ENCODE peak calls at places on chromosome 4, in seven cellular contexts. E, M, T, U, P, B and C are unnamed samples. For H3K4me1, the result is how much of the 10 kb centered on the place peaks cover.

GRCh38 chr4:15455290-15455689 is 14.4 kb upstream of the CC2D2A start:
- DNase-seq in M (no peak), B (no peak), U (peak), P (peak), T (peak), E (no peak), C (no peak)

GRCh38 chr4:106056914-106057313 is 161.6 kb downstream of the NPNT start:
- DNase-seq in E (peak), T (no peak), P (no peak), M (peak), B (no peak), U (no peak), C (no peak)

GRCh38 chr4:7256989-7257810 is 64.9 kb downstream of the SORCS2 start:
- DNase-seq in T (no peak), M (no peak), U (no peak), E (no peak), P (no peak), B (no peak), C (no peak)

GRCh38 chr4:40702137-40702799 is 47.5 kb upstream of the NSUN7 start:
- DNase-seq in T (no peak), P (no peak), M (no peak), B (no peak), E (no peak), U (peak), C (no peak)

GRCh38 chr4:40369437-40370278 is 34.5 kb downstream of the CHRNA9 start:
- DNase-seq in M (no peak), T (no peak), B (no peak), P (no peak), E (no peak), U (no peak), C (no peak)

GRCh38 chr4:67036791-67037190 is 508.5 kb downstream of the CENPC start:
- DNase-seq in T (no peak), B (no peak), E (no peak), U (no peak), P (no peak), M (no peak), C (no peak)

GRCh38 chr4:53895137-53895536 is 169.3 kb downstream of the CHIC2 start:
- DNase-seq in P (no peak), B (no peak), T (no peak), U (no peak), M (no peak), E (no peak), C (no peak)

GRCh38 chr4:79209822-79210635 is 115.8 kb downstream of the NAA11 start:
- DNase-seq in P (no peak), U (peak), T (no peak), E (no peak), M (peak), B (no peak), C (peak)

GRCh38 chr4:182874946-182875345 is 42.2 kb downstream of the DCTD start:
- DNase-seq in U (no peak), P (no peak), T (no peak), B (no peak), M (no peak), E (no peak), C (no peak)

GRCh38 chr4:78566834-78567501 is 15.4 kb downstream of the ANXA3 start:
- DNase-seq in T (no peak), E (no peak), B (no peak), P (no peak), M (no peak), U (no peak), C (no peak)

GRCh38 chr4:82648356-82648755 is 86.6 kb upstream of the TMEM150C start:
- DNase-seq in U (no peak), M (no peak), P (no peak), B (no peak), T (peak), E (no peak), C (no peak)

GRCh38 chr4:122588453-122589238 is 32.2 kb downstream of the IL21 start:
- DNase-seq in E (no peak), M (no peak), P (peak), B (no peak), T (peak), U (no peak), C (no peak)

GRCh38 chr4:135032670-135033069 is 831.1 kb upstream of the PABPC4L start:
- DNase-seq in P (no peak), E (no peak), B (no peak), T (no peak), U (no peak), M (peak), C (no peak)

GRCh38 chr4:3318561-3319021 is 25.8 kb downstream of the RGS12 start:
- DNase-seq in U (no peak), M (peak), B (peak), P (no peak), T (no peak), E (no peak), C (peak)

GRCh38 chr4:146029939-146030710 is 91.5 kb upstream of the ZNF827 start:
- DNase-seq in T (no peak), E (no peak), U (peak), M (peak), B (no peak), P (no peak), C (peak)

GRCh38 chr4:68895561-68896198 is 55.9 kb downstream of the UGT2A3 start:
- DNase-seq in M (no peak), P (no peak), E (no peak), T (no peak), B (no peak), U (no peak), C (no peak)

GRCh38 chr4:11954093-11954492 is 525.4 kb upstream of the HS3ST1 start:
- DNase-seq in M (peak), U (peak), E (peak), T (no peak), P (no peak), B (no peak), C (no peak)

GRCh38 chr4:4477391-4477790 is 64.5 kb downstream of the STX18 start:
- DNase-seq in U (no peak), M (no peak), P (no peak), B (no peak), E (no peak), T (no peak), C (no peak)

GRCh38 chr4:127261476-127261875 is 371.3 kb upstream of the INTU start:
- DNase-seq in P (no peak), M (no peak), E (no peak), T (no peak), U (no peak), B (no peak), C (no peak)

DNA sequence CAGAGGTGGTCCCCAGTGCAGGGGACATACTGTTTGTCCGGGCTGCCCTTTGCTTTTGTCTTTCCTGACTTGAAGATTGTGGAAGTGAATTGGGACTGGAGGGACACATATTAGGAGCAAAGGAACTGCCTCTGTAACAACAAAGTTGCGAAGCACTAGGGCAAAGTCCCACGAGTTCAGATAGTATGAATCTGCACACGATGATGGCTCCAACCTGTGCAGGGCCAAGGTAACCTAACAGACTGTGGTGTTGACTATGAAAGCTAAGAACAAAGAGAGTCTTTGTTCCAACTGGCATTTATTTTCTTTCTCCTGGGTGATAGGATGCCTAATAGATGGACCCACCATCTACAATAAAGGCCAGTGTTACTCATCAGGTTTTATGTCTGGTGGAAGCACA is 71.8 kb downstream of the TMA16 start:
- DNase-seq in B (no peak), T (no peak), E (no peak), P (no peak), M (no peak), U (no peak), C (no peak)
- H3K4me1 ChIP-seq in B (under half), T (under half), E (under half), P (under half), M (under half), U (under half), C (under half)

GRCh38 chr4:84916233-84916632 is 50.3 kb downstream of the WDFY3 start:
- DNase-seq in E (no peak), B (no peak), M (peak), T (no peak), U (no peak), P (peak), C (no peak)
- H2AK5ac ChIP-seq in E (no peak), B (no peak), M (no peak), T (no peak), U (no peak), P (no peak), C (no peak)

DNA sequence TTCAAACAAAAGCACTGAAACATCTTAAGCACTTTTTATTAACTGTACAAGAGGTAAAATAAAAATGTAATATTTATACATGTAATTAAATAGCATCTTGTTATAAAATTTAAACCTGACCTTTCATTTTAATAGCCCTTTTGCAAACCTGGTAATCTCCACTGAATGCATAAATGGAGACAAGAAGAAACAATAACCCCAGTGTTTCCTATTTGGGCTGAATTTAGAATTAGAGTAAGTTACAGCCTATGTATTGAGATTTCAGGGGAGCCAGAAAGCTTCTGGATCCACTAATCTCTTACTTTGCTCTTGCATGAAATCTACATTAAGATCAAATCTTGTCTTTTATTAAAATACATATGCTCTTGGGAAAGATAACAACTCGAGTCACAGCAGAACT is 261.8 kb downstream of the ADGRL3 start:
- DNase-seq in B (no peak), P (no peak), U (no peak), M (no peak), T (no peak), E (no peak), C (no peak)
- H3K4me2 ChIP-seq in B (no peak), P (no peak), U (no peak), M (no peak), T (peak), E (no peak), C (no peak)

DNA sequence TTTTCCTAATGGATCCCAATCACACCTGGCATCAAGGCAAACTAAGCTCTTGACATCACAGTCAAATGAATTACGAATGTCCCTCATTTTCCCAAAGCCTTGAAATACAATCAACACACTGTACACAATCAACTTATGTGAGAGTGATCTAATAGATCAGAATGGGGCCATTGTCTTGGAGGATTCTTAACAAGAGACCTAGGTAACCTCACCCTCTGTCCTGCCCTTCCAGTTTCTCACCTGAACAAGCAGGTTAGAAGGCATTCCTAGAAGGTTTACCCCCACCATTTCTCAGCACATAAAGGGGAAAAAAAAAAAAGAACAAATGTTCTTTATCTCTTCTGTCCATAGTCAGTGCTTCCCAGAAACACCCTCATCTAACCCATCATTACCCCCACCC is 6.3 kb downstream of the SLC39A8 start:
- DNase-seq in U (peak), T (no peak), E (no peak), P (no peak), B (no peak), M (no peak), C (no peak)
- H3K4me1 ChIP-seq in U (under half), T (under half), E (under half), P (under half), B (under half), M (under half), C (under half)

GRCh38 chr4:1009647-1010521 is 1.5 kb upstream of the FGFRL1 start:
- DNase-seq in U (peak), M (peak), E (no peak), B (peak), P (peak), T (peak), C (peak)

GRCh38 chr4:1011022-1011694 is at the start of gene FGFRL1:
- DNase-seq in M (peak), P (peak), T (peak), B (peak), U (peak), E (peak), C (peak)

GRCh38 chr4:1010522-1011021 is 854 bp upstream of the FGFRL1 start:
- DNase-seq in E (no peak), P (peak), T (peak), B (no peak), M (peak), U (peak), C (peak)

GRCh38 chr4:1013225-1014073 is 2.0 kb downstream of the FGFRL1 start:
- DNase-seq in B (no peak), M (no peak), P (no peak), T (no peak), E (no peak), U (no peak), C (no peak)

DNA sequence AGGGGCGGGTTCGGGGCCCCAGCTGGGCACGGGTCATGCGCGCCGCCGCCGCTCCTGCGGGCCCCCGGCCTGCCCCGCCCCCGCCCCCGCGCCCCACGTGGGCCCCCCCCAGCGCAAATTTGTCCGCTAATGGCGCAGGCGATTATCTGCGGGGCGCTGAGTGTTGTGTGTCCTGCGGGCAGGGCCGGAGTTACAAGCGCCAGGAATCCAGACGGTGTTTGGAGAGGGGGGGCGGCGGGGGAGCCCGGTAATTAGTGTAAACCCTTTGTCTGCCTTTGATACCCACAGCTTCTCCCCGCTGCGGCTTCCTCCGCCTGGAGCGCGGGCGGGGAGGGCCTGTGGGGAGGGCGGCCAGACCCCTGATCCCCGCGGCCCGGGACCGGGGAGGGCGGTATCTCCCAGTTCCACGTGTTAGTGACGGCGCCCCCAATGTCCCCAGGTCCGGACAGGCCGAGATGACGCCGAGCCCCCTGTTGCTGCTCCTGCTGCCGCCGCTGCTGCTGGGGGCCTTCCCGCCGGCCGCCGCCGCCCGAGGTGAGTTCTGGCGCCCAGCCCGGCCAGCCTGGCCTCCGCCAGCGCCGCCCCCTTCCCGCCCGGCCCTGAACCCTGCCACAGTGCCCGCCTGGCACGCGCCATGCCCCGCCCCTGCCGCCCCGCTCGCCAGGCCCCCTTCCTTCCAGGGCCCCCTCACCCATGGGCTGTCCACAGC is 759 bp downstream of the FGFRL1 start:
- DNase-seq in P (peak), E (no peak), B (no peak), T (no peak), U (no peak), M (peak), C (no peak)
- H2AK5ac ChIP-seq in P (no peak), E (peak), B (no peak), T (no peak), U (peak), M (no peak), C (no peak)

GRCh38 chr4:120922390-120923200 is at the start of gene PRDM5:
- DNase-seq in T (peak), U (peak), E (peak), P (peak), B (peak), M (peak), C (peak)

GRCh38 chr4:120924931-120925330 is 2.4 kb upstream of the PRDM5 start:
- DNase-seq in U (no peak), T (no peak), P (no peak), M (no peak), E (no peak), B (no peak), C (no peak)

GRCh38 chr4:120920666-120921065 is 1.9 kb downstream of the PRDM5 start:
- DNase-seq in P (no peak), E (no peak), M (no peak), U (no peak), T (no peak), B (no peak), C (no peak)

GRCh38 chr4:120921456-120922389 is 803 bp downstream of the PRDM5 start:
- DNase-seq in T (peak), E (no peak), U (peak), P (peak), B (peak), M (peak), C (peak)

GRCh38 chr4:120923201-120923522 is 636 bp upstream of the PRDM5 start:
- DNase-seq in U (no peak), E (no peak), B (no peak), M (no peak), T (no peak), P (no peak), C (no peak)
- H3K4me2 ChIP-seq in U (peak), E (peak), B (peak), M (peak), T (peak), P (peak), C (peak)